ENCODE peak calls at places on chromosomes 16 and 17, in five cellular contexts. K is heart right ventricle, V is PC-3, N is psoas muscle, P is upper lobe of right lung. I is an unnamed sample. For H3K4me1, the result is how much of the 10 kb centered on the place peaks cover.

GRCh38 chr16:5455110-5455509 is 357.5 kb upstream of the EEF2KMT start:
- DNase-seq in K (no peak), V (no peak), N (no peak), P (no peak), I (no peak)

GRCh38 chr16:19123535-19124178 is 9.9 kb downstream of the ITPRIPL2 start:
- DNase-seq in K (no peak), V (peak), N (peak), P (no peak), I (no peak)

GRCh38 chr17:281365-281999 is 71.1 kb downstream of the RPH3AL start:
- DNase-seq in K (no peak), V (no peak), N (no peak), P (peak), I (peak)

GRCh38 chr17:45129940-45130639 is 2.2 kb downstream of the PLCD3 start:
- DNase-seq in K (no peak), V (peak), N (no peak), P (no peak), I (no peak)

GRCh38 chr17:47810200-47810821 is 11.3 kb downstream of the OSBPL7 start:
- DNase-seq in K (no peak), V (peak), N (no peak), P (peak), I (no peak)

GRCh38 chr17:83050651-83051422 is 28.6 kb upstream of the METRNL start:
- DNase-seq in K (no peak), V (no peak), N (no peak), P (no peak), I (no peak)

GRCh38 chr17:82985973-82986372 is 93.4 kb upstream of the METRNL start:
- DNase-seq in K (no peak), V (no peak), N (no peak), P (peak), I (no peak)

GRCh38 chr17:44170499-44171201 is at the start of gene ASB16:
- DNase-seq in K (peak), V (no peak), N (peak), P (no peak), I (peak)

GRCh38 chr17:3003401-3004149 is 59.8 kb downstream of the OR1D5 start:
- DNase-seq in K (peak), V (no peak), N (peak), P (peak), I (peak)

GRCh38 chr16:80300876-80301275 is 239.9 kb upstream of the DYNLRB2 start:
- DNase-seq in K (no peak), V (no peak), N (no peak), P (no peak), I (no peak)

GRCh38 chr16:87847785-87848675 is 21.3 kb downstream of the SLC7A5 start:
- DNase-seq in K (no peak), V (no peak), N (peak), P (no peak), I (no peak)

GRCh38 chr17:30113213-30113612 is 3.4 kb upstream of the NSRP1 start:
- DNase-seq in K (no peak), V (peak), N (no peak), P (no peak), I (no peak)

GRCh38 chr17:67555855-67556254 is 161.9 kb upstream of the NOL11 start:
- DNase-seq in K (no peak), V (no peak), N (no peak), P (no peak), I (no peak)

GRCh38 chr17:59494757-59495368 is 70.5 kb upstream of the DHX40 start:
- DNase-seq in K (no peak), V (no peak), N (no peak), P (no peak), I (no peak)

GRCh38 chr16:76900285-76901263 is 290.4 kb upstream of the MON1B start:
- DNase-seq in K (no peak), V (no peak), N (no peak), P (no peak), I (no peak)

GRCh38 chr17:81152288-81152848 is 12.9 kb upstream of the PVALEF start:
- DNase-seq in K (no peak), V (no peak), N (peak), P (no peak), I (no peak)

GRCh38 chr16:12082207-12082606 is 105.7 kb downstream of the SNX29 start:
- DNase-seq in K (no peak), V (no peak), N (peak), P (no peak), I (no peak)

GRCh38 chr17:413016-413350 is 60.4 kb upstream of the RPH3AL start:
- DNase-seq in K (no peak), V (no peak), N (no peak), P (no peak), I (no peak)

GRCh38 chr17:36512641-36513040 is 22.0 kb downstream of the MYO19 start:
- DNase-seq in K (no peak), V (no peak), N (no peak), P (no peak), I (no peak)

GRCh38 chr17:60641810-60642220 is 35.8 kb upstream of the BCAS3 start:
- DNase-seq in K (peak), V (peak), N (no peak), P (no peak), I (peak)

GRCh38 chr17:17206149-17206912 is at the start of gene PLD6:
- DNase-seq in K (peak), V (peak), N (peak), P (peak), I (peak)

GRCh38 chr17:30812218-30813177 is 12.0 kb downstream of the CRLF3 start:
- DNase-seq in K (no peak), V (peak), N (no peak), P (no peak), I (no peak)

GRCh38 chr16:15607700-15608396 is 35.1 kb downstream of the MARF1 start:
- DNase-seq in K (peak), V (no peak), N (peak), P (no peak), I (no peak)

GRCh38 chr16:619476-620100 is 11.2 kb upstream of the WFIKKN1 start:
- DNase-seq in K (no peak), V (no peak), N (no peak), P (peak), I (no peak)

GRCh38 chr16:86185089-86185488 is 286.1 kb downstream of the IRF8 start:
- DNase-seq in K (no peak), V (no peak), N (no peak), P (no peak), I (no peak)

GRCh38 chr16:80710918-80711317 is 93.5 kb downstream of the CDYL2 start:
- DNase-seq in K (no peak), V (no peak), N (no peak), P (no peak), I (no peak)

GRCh38 chr17:29587591-29587990 is 1.9 kb downstream of the GIT1 start:
- DNase-seq in K (no peak), V (no peak), N (no peak), P (no peak), I (no peak)

GRCh38 chr17:54007855-54008254 is 185.1 kb downstream of the KIF2B start:
- DNase-seq in K (no peak), V (no peak), N (no peak), P (no peak), I (no peak)

GRCh38 chr17:71975998-71976649 is 144.7 kb upstream of the SOX9 start:
- DNase-seq in K (peak), V (peak), N (peak), P (no peak), I (peak)

GRCh38 chr16:25228372-25228771 is 11.6 kb downstream of the AQP8 start:
- DNase-seq in K (no peak), V (no peak), N (no peak), P (no peak), I (no peak)

GRCh38 chr16:85416267-85417109 is 196.6 kb upstream of the GSE1 start:
- DNase-seq in K (peak), V (peak), N (peak), P (peak), I (no peak)

GRCh38 chr17:82822281-82822680 is 17.5 kb downstream of the ZNF750 start:
- DNase-seq in K (no peak), V (no peak), N (no peak), P (no peak), I (no peak)

GRCh38 chr17:82933911-82934310 is 94.1 kb upstream of the ZNF750 start:
- DNase-seq in K (no peak), V (no peak), N (peak), P (peak), I (peak)

GRCh38 chr17:65173284-65173793 is 36.2 kb downstream of the RGS9 start:
- DNase-seq in K (peak), V (peak), N (no peak), P (no peak), I (no peak)

GRCh38 chr16:880471-881171 is 80.1 kb upstream of the GNG13 start:
- DNase-seq in K (no peak), V (no peak), N (peak), P (no peak), I (no peak)

GRCh38 chr17:55437165-55437605 is 15.6 kb upstream of the MMD start:
- DNase-seq in K (no peak), V (no peak), N (no peak), P (no peak), I (no peak)

GRCh38 chr17:78450696-78451344 is 72.4 kb downstream of the PGS1 start:
- DNase-seq in K (no peak), V (no peak), N (peak), P (no peak), I (no peak)

GRCh38 chr17:40106760-40107265 is 6.4 kb upstream of the NR1D1 start:
- DNase-seq in K (peak), V (no peak), N (peak), P (no peak), I (peak)

GRCh38 chr17:8290043-8290442 is 1.6 kb downstream of the RANGRF start:
- DNase-seq in K (no peak), V (peak), N (no peak), P (no peak), I (no peak)

GRCh38 chr17:39617100-39617445 is 9.4 kb upstream of the NEUROD2 start:
- DNase-seq in K (no peak), V (no peak), N (no peak), P (no peak), I (no peak)

GRCh38 chr17:75488693-75489510 is 26.4 kb downstream of the CASKIN2 start:
- DNase-seq in K (no peak), V (no peak), N (peak), P (no peak), I (no peak)
- H3K4me3 ChIP-seq in K (no peak), V (no peak), N (no peak), P (no peak), I (no peak)

DNA sequence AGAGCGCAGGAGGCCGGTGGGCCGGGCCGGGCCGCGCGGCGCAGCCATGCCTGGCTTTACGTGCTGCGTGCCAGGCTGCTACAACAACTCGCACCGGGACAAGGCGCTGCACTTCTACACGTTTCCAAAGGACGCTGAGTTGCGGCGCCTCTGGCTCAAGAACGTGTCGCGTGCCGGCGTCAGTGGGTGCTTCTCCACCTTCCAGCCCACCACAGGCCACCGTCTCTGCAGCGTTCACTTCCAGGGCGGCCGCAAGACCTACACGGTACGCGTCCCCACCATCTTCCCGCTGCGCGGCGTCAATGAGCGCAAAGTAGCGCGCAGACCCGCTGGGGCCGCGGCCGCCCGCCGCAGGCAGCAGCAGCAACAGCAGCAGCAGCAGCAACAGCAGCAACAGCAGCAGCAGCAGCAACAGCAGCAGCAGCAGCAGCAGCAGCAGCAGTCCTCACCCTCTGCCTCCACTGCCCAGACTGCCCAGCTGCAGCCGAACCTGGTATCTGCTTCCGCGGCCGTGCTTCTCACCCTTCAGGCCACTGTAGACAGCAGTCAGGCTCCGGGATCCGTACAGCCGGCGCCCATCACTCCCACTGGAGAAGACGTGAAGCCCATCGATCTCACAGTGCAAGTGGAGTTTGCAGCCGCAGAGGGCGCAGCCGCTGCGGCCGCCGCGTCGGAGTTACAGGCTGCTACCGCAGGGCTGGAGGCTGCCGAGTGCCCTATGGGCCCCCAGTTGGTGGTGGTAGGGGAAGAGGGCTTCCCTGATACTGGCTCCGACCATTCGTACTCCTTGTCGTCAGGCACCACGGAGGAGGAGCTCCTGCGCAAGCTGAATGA is 606 bp downstream of the THAP11 start:
- DNase-seq in K (peak), V (peak), N (peak), P (peak), I (peak)
- TF ChIP-seq CTCF in K (no peak), V (peak), N (peak), P (peak), I (peak)

DNA sequence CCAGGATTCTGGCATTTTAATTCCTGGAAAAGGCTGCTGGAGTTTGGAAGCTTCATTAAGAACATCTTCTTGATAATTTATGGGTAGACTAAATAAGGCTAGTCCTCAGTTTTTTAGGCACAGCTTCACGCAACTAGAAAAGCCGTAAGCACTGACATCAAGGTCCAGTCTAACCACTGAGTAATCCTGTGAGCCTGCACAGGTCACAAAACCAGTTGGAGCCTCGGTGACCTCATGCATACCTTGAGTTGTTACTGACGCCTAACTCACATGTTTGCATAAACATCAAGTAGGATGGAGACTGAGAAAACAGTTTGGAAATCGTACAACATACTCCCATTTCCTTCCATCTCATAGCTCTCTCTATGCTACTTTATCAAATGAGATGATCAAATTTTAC is 63.8 kb upstream of the RCVRN start:
- DNase-seq in K (no peak), V (no peak), N (no peak), P (no peak), I (no peak)
- H3K4me1 ChIP-seq in K (half or more), V (under half), N (under half), P (under half), I (under half)

DNA sequence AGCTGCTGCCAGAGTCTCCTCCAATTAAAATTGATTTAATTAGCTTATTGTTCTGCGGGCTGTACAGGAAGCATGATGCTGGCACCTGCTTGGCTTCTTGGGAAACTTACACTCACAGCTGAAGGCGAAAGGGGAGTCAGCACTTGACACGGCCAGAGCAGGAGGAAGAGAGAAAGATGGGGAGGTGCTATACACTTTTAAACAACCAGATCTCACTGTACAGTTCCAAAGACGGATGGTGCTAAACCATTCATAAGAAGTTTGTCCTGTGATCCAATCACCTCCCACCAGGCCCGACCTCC is 1.4 kb upstream of the PRDM7 start:
- DNase-seq in K (no peak), V (no peak), N (no peak), P (no peak), I (no peak)
- H3K4me3 ChIP-seq in K (no peak), V (no peak), N (no peak), P (no peak), I (no peak)

GRCh38 chr17:9811537-9811936 is 10.3 kb downstream of the GSG1L2 start:
- DNase-seq in K (peak), V (no peak), N (no peak), P (no peak), I (no peak)
- TF ChIP-seq CTCF in K (no peak), V (no peak), N (no peak), P (no peak), I (no peak)

GRCh38 chr17:57468932-57469775 is 212.8 kb downstream of the MSI2 start:
- DNase-seq in K (no peak), V (no peak), N (no peak), P (no peak), I (no peak)
- H3K4me1 ChIP-seq in K (half or more), V (under half), N (under half), P (under half), I (under half)

GRCh38 chr17:32855620-32856019 is 21.3 kb downstream of the MYO1D start:
- DNase-seq in K (no peak), V (no peak), N (no peak), P (no peak), I (no peak)
- H3K4me3 ChIP-seq in K (no peak), V (no peak), N (no peak), P (no peak), I (no peak)

I was measured in uterus.